ENCODE peak calls at places on chromosome 22, in ten cellular contexts. L is B cell, T is T-cell, A is NCI-H2029 treated with DMSO at 0.1 percent for 48 hours, O is GM13977, E is mucosa of gallbladder, I is NCI-H774, W is cerebellum, B is PC-3, F is LoVo. S is an unnamed sample.

GRCh38 chr22:43919106-43919965 is 4.3 kb upstream of the PNPLA3 start:
- DNase-seq in L (no peak), T (no peak), A (no peak), O (no peak), E (no peak), I (no peak), W (no peak), B (peak), F (no peak), S (no peak)

GRCh38 chr22:42353883-42354727 is 78.1 kb downstream of the NFAM1 start:
- DNase-seq in L (no peak), T (no peak), A (no peak), O (no peak), E (no peak), I (no peak), W (peak), B (no peak), F (no peak), S (no peak)

GRCh38 chr22:48888466-48889208 is 939.0 kb downstream of the BRD1 start:
- DNase-seq in L (no peak), T (no peak), A (no peak), O (no peak), E (no peak), I (no peak), W (no peak), B (no peak), F (no peak), S (no peak)

GRCh38 chr22:27011131-27011530 is 353.7 kb downstream of the MIAT start:
- DNase-seq in L (no peak), T (no peak), A (no peak), O (no peak), E (no peak), I (no peak), W (no peak), B (no peak), F (no peak), S (no peak)

GRCh38 chr22:49331223-49331815 is 496.4 kb downstream of the BRD1 start:
- DNase-seq in L (no peak), T (no peak), A (no peak), O (peak), E (peak), I (no peak), W (no peak), B (no peak), F (no peak), S (no peak)

GRCh38 chr22:17980638-17981051 is 43.7 kb downstream of the MICAL3 start:
- DNase-seq in L (peak), T (peak), A (no peak), O (no peak), E (peak), I (no peak), W (no peak), B (no peak), F (peak), S (peak)

GRCh38 chr22:35914665-35915476 is 113.8 kb downstream of the RBFOX2 start:
- DNase-seq in L (no peak), T (no peak), A (peak), O (no peak), E (peak), I (peak), W (peak), B (peak), F (peak), S (no peak)

GRCh38 chr22:48866906-48867597 is 960.6 kb downstream of the BRD1 start:
- DNase-seq in L (no peak), T (no peak), A (no peak), O (no peak), E (no peak), I (no peak), W (no peak), B (no peak), F (no peak), S (no peak)

GRCh38 chr22:31942091-31942490 is 2.2 kb upstream of the YWHAH start:
- DNase-seq in L (no peak), T (no peak), A (no peak), O (no peak), E (no peak), I (no peak), W (no peak), B (no peak), F (no peak), S (no peak)

GRCh38 chr22:46315976-46316375 is 19.3 kb downstream of the GTSE1 start:
- DNase-seq in L (no peak), T (no peak), A (no peak), O (no peak), E (no peak), I (no peak), W (no peak), B (no peak), F (no peak), S (no peak)

GRCh38 chr22:44731357-44731970 is 20.9 kb upstream of the ARHGAP8 start:
- DNase-seq in L (no peak), T (no peak), A (no peak), O (no peak), E (no peak), I (no peak), W (no peak), B (no peak), F (no peak), S (no peak)

GRCh38 chr22:43828711-43829447 is 16.8 kb upstream of the EFCAB6 start:
- DNase-seq in L (no peak), T (no peak), A (no peak), O (no peak), E (no peak), I (no peak), W (no peak), B (no peak), F (no peak), S (no peak)

GRCh38 chr22:46758867-46759290 is 3.6 kb upstream of the TBC1D22A start:
- DNase-seq in L (peak), T (peak), A (peak), O (no peak), E (peak), I (no peak), W (no peak), B (peak), F (peak), S (no peak)

GRCh38 chr22:37905534-37906363 is at the start of gene MICALL1:
- DNase-seq in L (peak), T (peak), A (no peak), O (peak), E (peak), I (no peak), W (peak), B (peak), F (peak), S (peak)

GRCh38 chr22:49963647-49964026 is 3.1 kb downstream of the PIM3 start:
- DNase-seq in L (no peak), T (no peak), A (no peak), O (no peak), E (peak), I (no peak), W (no peak), B (no peak), F (no peak), S (no peak)

GRCh38 chr22:39643311-39644083 is 72.9 kb downstream of the CACNA1I start:
- DNase-seq in L (no peak), T (no peak), A (no peak), O (no peak), E (no peak), I (no peak), W (no peak), B (no peak), F (no peak), S (no peak)

GRCh38 chr22:41782316-41782715 is 18.2 kb upstream of the CCDC134 start:
- DNase-seq in L (no peak), T (no peak), A (no peak), O (no peak), E (no peak), I (no peak), W (peak), B (no peak), F (no peak), S (no peak)

GRCh38 chr22:38089474-38089851 is 5.5 kb upstream of the SLC16A8 start:
- DNase-seq in L (no peak), T (no peak), A (no peak), O (no peak), E (no peak), I (no peak), W (no peak), B (no peak), F (no peak), S (no peak)

GRCh38 chr22:37784829-37785495 is 22.8 kb upstream of the GCAT start:
- DNase-seq in L (no peak), T (no peak), A (no peak), O (no peak), E (peak), I (no peak), W (no peak), B (peak), F (peak), S (no peak)

GRCh38 chr22:30396871-30397655 is at the start of gene SEC14L2:
- DNase-seq in L (peak), T (peak), A (no peak), O (peak), E (peak), I (no peak), W (peak), B (peak), F (peak), S (peak)

GRCh38 chr22:24875862-24876506 is 70.0 kb downstream of the SGSM1 start:
- DNase-seq in L (no peak), T (no peak), A (no peak), O (no peak), E (no peak), I (no peak), W (no peak), B (peak), F (no peak), S (no peak)

GRCh38 chr22:30212363-30212995 is 34.1 kb downstream of the LIF start:
- DNase-seq in L (no peak), T (no peak), A (no peak), O (no peak), E (peak), I (peak), W (peak), B (peak), F (peak), S (no peak)

GRCh38 chr22:30694638-30695350 is at the start of gene OSBP2:
- DNase-seq in L (peak), T (no peak), A (no peak), O (peak), E (peak), I (no peak), W (peak), B (peak), F (peak), S (peak)

GRCh38 chr22:33350961-33351360 is 292.8 kb upstream of the SYN3 start:
- DNase-seq in L (no peak), T (no peak), A (no peak), O (no peak), E (no peak), I (no peak), W (no peak), B (no peak), F (no peak), S (no peak)

GRCh38 chr22:17102297-17102667 is 17.5 kb downstream of the IL17RA start:
- DNase-seq in L (no peak), T (no peak), A (no peak), O (no peak), E (no peak), I (no peak), W (no peak), B (no peak), F (no peak), S (no peak)

GRCh38 chr22:50309601-50309991 is 2.1 kb upstream of the PLXNB2 start:
- DNase-seq in L (no peak), T (no peak), A (no peak), O (no peak), E (no peak), I (no peak), W (no peak), B (no peak), F (no peak), S (no peak)

GRCh38 chr22:30883586-30884145 is 84.9 kb downstream of the MORC2 start:
- DNase-seq in L (no peak), T (no peak), A (no peak), O (no peak), E (no peak), I (no peak), W (no peak), B (no peak), F (no peak), S (no peak)

GRCh38 chr22:21807545-21807944 is 59.9 kb downstream of the MAPK1 start:
- DNase-seq in L (no peak), T (no peak), A (no peak), O (no peak), E (no peak), I (no peak), W (no peak), B (peak), F (no peak), S (no peak)

GRCh38 chr22:38832005-38832978 is 11.5 kb downstream of the NPTXR start:
- DNase-seq in L (no peak), T (no peak), A (no peak), O (no peak), E (no peak), I (no peak), W (peak), B (no peak), F (no peak), S (no peak)

GRCh38 chr22:42933783-42934144 is 76.7 kb upstream of the ARFGAP3 start:
- DNase-seq in L (no peak), T (no peak), A (no peak), O (no peak), E (no peak), I (no peak), W (no peak), B (peak), F (no peak), S (peak)

GRCh38 chr22:27074016-27074415 is 416.6 kb downstream of the MIAT start:
- DNase-seq in L (no peak), T (no peak), A (no peak), O (no peak), E (no peak), I (no peak), W (no peak), B (no peak), F (no peak), S (no peak)

GRCh38 chr22:22882033-22882717 is 5.4 kb upstream of the IGLL5 start:
- DNase-seq in L (peak), T (no peak), A (no peak), O (no peak), E (no peak), I (no peak), W (no peak), B (peak), F (no peak), S (peak)

GRCh38 chr22:35987994-35988393 is 40.6 kb downstream of the RBFOX2 start:
- DNase-seq in L (no peak), T (no peak), A (no peak), O (no peak), E (no peak), I (no peak), W (no peak), B (no peak), F (no peak), S (no peak)

GRCh38 chr22:50467341-50467740 is 7.5 kb downstream of the SBF1 start:
- DNase-seq in L (no peak), T (no peak), A (no peak), O (no peak), E (no peak), I (no peak), W (no peak), B (no peak), F (no peak), S (no peak)